ENCODE peak calls at places on chromosomes 7 and 10, in seven cellular contexts. One of them, this sample, is unnamed.

GRCh38 chr7:90846171-90846570 is 250.1 kb downstream of the CDK14 start:
- DNase-seq in T-cell: no peak
- DNase-seq in stimulated activated CD4-positive, alpha-beta T cell treated with anti-CD3 and anti-CD28 coated beads, Interleukin-4, amount 100 ng/mL, for 24 hours: no peak
- DNase-seq in A172: no peak
- DNase-seq in retina: no peak
- DNase-seq in EL: no peak
- DNase-seq in HEK293T: no peak
- DNase-seq in this sample: no peak

GRCh38 chr7:101124376-101125056 is 2.4 kb upstream of the SERPINE1 start:
- DNase-seq in T-cell: no peak
- DNase-seq in stimulated activated CD4-positive, alpha-beta T cell treated with anti-CD3 and anti-CD28 coated beads, Interleukin-4, amount 100 ng/mL, for 24 hours: no peak
- DNase-seq in A172: peak
- DNase-seq in retina: no peak
- DNase-seq in EL: peak
- DNase-seq in HEK293T: no peak
- DNase-seq in this sample: no peak

GRCh38 chr10:1596482-1596881 is 140.8 kb downstream of the ADARB2 start:
- DNase-seq in T-cell: no peak
- DNase-seq in stimulated activated CD4-positive, alpha-beta T cell treated with anti-CD3 and anti-CD28 coated beads, Interleukin-4, amount 100 ng/mL, for 24 hours: no peak
- DNase-seq in A172: no peak
- DNase-seq in retina: peak
- DNase-seq in EL: no peak
- DNase-seq in HEK293T: no peak
- DNase-seq in this sample: no peak

GRCh38 chr7:27115161-27116018 is 12.9 kb upstream of the HOXA2 start:
- DNase-seq in T-cell: no peak
- DNase-seq in stimulated activated CD4-positive, alpha-beta T cell treated with anti-CD3 and anti-CD28 coated beads, Interleukin-4, amount 100 ng/mL, for 24 hours: no peak
- DNase-seq in A172: peak
- DNase-seq in retina: peak
- DNase-seq in EL: peak
- DNase-seq in HEK293T: no peak
- DNase-seq in this sample: no peak

GRCh38 chr7:34087892-34088891 is 182.9 kb downstream of the BMPER start:
- DNase-seq in T-cell: no peak
- DNase-seq in stimulated activated CD4-positive, alpha-beta T cell treated with anti-CD3 and anti-CD28 coated beads, Interleukin-4, amount 100 ng/mL, for 24 hours: no peak
- DNase-seq in A172: peak
- DNase-seq in retina: peak
- DNase-seq in EL: peak
- DNase-seq in HEK293T: peak
- DNase-seq in this sample: no peak

GRCh38 chr10:77507313-77507712 is 130.3 kb downstream of the KCNMA1 start:
- DNase-seq in T-cell: no peak
- DNase-seq in stimulated activated CD4-positive, alpha-beta T cell treated with anti-CD3 and anti-CD28 coated beads, Interleukin-4, amount 100 ng/mL, for 24 hours: no peak
- DNase-seq in A172: peak
- DNase-seq in retina: no peak
- DNase-seq in EL: peak
- DNase-seq in HEK293T: no peak
- DNase-seq in this sample: no peak

GRCh38 chr7:39969431-39969830 is 19.4 kb downstream of the CDK13 start:
- DNase-seq in T-cell: no peak
- DNase-seq in stimulated activated CD4-positive, alpha-beta T cell treated with anti-CD3 and anti-CD28 coated beads, Interleukin-4, amount 100 ng/mL, for 24 hours: no peak
- DNase-seq in A172: no peak
- DNase-seq in retina: no peak
- DNase-seq in EL: peak
- DNase-seq in HEK293T: no peak
- DNase-seq in this sample: no peak

GRCh38 chr7:135188298-135188984 is 17.9 kb upstream of the CYREN start:
- DNase-seq in T-cell: no peak
- DNase-seq in stimulated activated CD4-positive, alpha-beta T cell treated with anti-CD3 and anti-CD28 coated beads, Interleukin-4, amount 100 ng/mL, for 24 hours: no peak
- DNase-seq in A172: no peak
- DNase-seq in retina: no peak
- DNase-seq in EL: no peak
- DNase-seq in HEK293T: no peak
- DNase-seq in this sample: no peak

GRCh38 chr7:2799253-2799652 is 44.9 kb downstream of the GNA12 start:
- DNase-seq in T-cell: no peak
- DNase-seq in stimulated activated CD4-positive, alpha-beta T cell treated with anti-CD3 and anti-CD28 coated beads, Interleukin-4, amount 100 ng/mL, for 24 hours: no peak
- DNase-seq in A172: no peak
- DNase-seq in retina: no peak
- DNase-seq in EL: no peak
- DNase-seq in HEK293T: no peak
- DNase-seq in this sample: no peak

GRCh38 chr7:19079066-19079465 is 38.4 kb downstream of the TWIST1 start:
- DNase-seq in T-cell: no peak
- DNase-seq in stimulated activated CD4-positive, alpha-beta T cell treated with anti-CD3 and anti-CD28 coated beads, Interleukin-4, amount 100 ng/mL, for 24 hours: no peak
- DNase-seq in A172: peak
- DNase-seq in retina: no peak
- DNase-seq in EL: peak
- DNase-seq in HEK293T: no peak
- DNase-seq in this sample: no peak

GRCh38 chr7:81161459-81162075 is 242.7 kb upstream of the SEMA3C start:
- DNase-seq in T-cell: no peak
- DNase-seq in stimulated activated CD4-positive, alpha-beta T cell treated with anti-CD3 and anti-CD28 coated beads, Interleukin-4, amount 100 ng/mL, for 24 hours: no peak
- DNase-seq in A172: peak
- DNase-seq in retina: no peak
- DNase-seq in EL: peak
- DNase-seq in HEK293T: peak
- DNase-seq in this sample: no peak

GRCh38 chr7:51139796-51140195 is 176.8 kb downstream of the COBL start:
- DNase-seq in T-cell: no peak
- DNase-seq in stimulated activated CD4-positive, alpha-beta T cell treated with anti-CD3 and anti-CD28 coated beads, Interleukin-4, amount 100 ng/mL, for 24 hours: no peak
- DNase-seq in A172: peak
- DNase-seq in retina: no peak
- DNase-seq in EL: peak
- DNase-seq in HEK293T: no peak
- DNase-seq in this sample: no peak

GRCh38 chr7:85737426-85737825 is 550.6 kb upstream of the SEMA3D start:
- DNase-seq in T-cell: no peak
- DNase-seq in stimulated activated CD4-positive, alpha-beta T cell treated with anti-CD3 and anti-CD28 coated beads, Interleukin-4, amount 100 ng/mL, for 24 hours: no peak
- DNase-seq in A172: no peak
- DNase-seq in retina: no peak
- DNase-seq in EL: no peak
- DNase-seq in HEK293T: no peak
- DNase-seq in this sample: no peak

GRCh38 chr7:33986951-33987948 is 81.9 kb downstream of the BMPER start:
- DNase-seq in T-cell: no peak
- DNase-seq in stimulated activated CD4-positive, alpha-beta T cell treated with anti-CD3 and anti-CD28 coated beads, Interleukin-4, amount 100 ng/mL, for 24 hours: no peak
- DNase-seq in A172: peak
- DNase-seq in retina: no peak
- DNase-seq in EL: peak
- DNase-seq in HEK293T: no peak
- DNase-seq in this sample: no peak

GRCh38 chr7:147245274-147245673 is 1128.7 kb downstream of the CNTNAP2 start:
- DNase-seq in T-cell: no peak
- DNase-seq in stimulated activated CD4-positive, alpha-beta T cell treated with anti-CD3 and anti-CD28 coated beads, Interleukin-4, amount 100 ng/mL, for 24 hours: no peak
- DNase-seq in A172: peak
- DNase-seq in retina: no peak
- DNase-seq in EL: peak
- DNase-seq in HEK293T: peak
- DNase-seq in this sample: no peak

GRCh38 chr10:4865945-4866661 is 40.1 kb downstream of the AKR1E2 start:
- DNase-seq in T-cell: no peak
- DNase-seq in stimulated activated CD4-positive, alpha-beta T cell treated with anti-CD3 and anti-CD28 coated beads, Interleukin-4, amount 100 ng/mL, for 24 hours: no peak
- DNase-seq in A172: peak
- DNase-seq in retina: no peak
- DNase-seq in EL: peak
- DNase-seq in HEK293T: no peak
- DNase-seq in this sample: no peak

GRCh38 chr10:69866246-69866687 is 64.6 kb downstream of the COL13A1 start:
- DNase-seq in T-cell: no peak
- DNase-seq in stimulated activated CD4-positive, alpha-beta T cell treated with anti-CD3 and anti-CD28 coated beads, Interleukin-4, amount 100 ng/mL, for 24 hours: no peak
- DNase-seq in A172: no peak
- DNase-seq in retina: no peak
- DNase-seq in EL: no peak
- DNase-seq in HEK293T: no peak
- DNase-seq in this sample: no peak

GRCh38 chr10:71945819-71946474 is 18.2 kb upstream of the CHST3 start:
- DNase-seq in T-cell: no peak
- DNase-seq in stimulated activated CD4-positive, alpha-beta T cell treated with anti-CD3 and anti-CD28 coated beads, Interleukin-4, amount 100 ng/mL, for 24 hours: no peak
- DNase-seq in A172: no peak
- DNase-seq in retina: no peak
- DNase-seq in EL: no peak
- DNase-seq in HEK293T: no peak
- DNase-seq in this sample: peak

GRCh38 chr7:86932038-86932512 is 127.4 kb downstream of the ELAPOR2 start:
- DNase-seq in T-cell: no peak
- DNase-seq in stimulated activated CD4-positive, alpha-beta T cell treated with anti-CD3 and anti-CD28 coated beads, Interleukin-4, amount 100 ng/mL, for 24 hours: no peak
- DNase-seq in A172: peak
- DNase-seq in retina: no peak
- DNase-seq in EL: peak
- DNase-seq in HEK293T: no peak
- DNase-seq in this sample: no peak

GRCh38 chr10:99430116-99430450 is 341 bp downstream of the GOT1 start:
- DNase-seq in T-cell: no peak
- DNase-seq in stimulated activated CD4-positive, alpha-beta T cell treated with anti-CD3 and anti-CD28 coated beads, Interleukin-4, amount 100 ng/mL, for 24 hours: no peak
- DNase-seq in A172: no peak
- DNase-seq in retina: no peak
- DNase-seq in EL: no peak
- DNase-seq in HEK293T: no peak
- DNase-seq in this sample: no peak

This sample was measured in stimulated activated naive CD4-positive, alpha-beta T cell.